ENCODE peak calls at places on chromosome X, in eight cellular contexts. One of them, this sample, is unnamed.

GRCh38 chrX:79854469-79854868 is 160.1 kb upstream of the TBX22 start:
- DNase-seq in AG09319: no peak
- DNase-seq in colonic mucosa: no peak
- DNase-seq in GM20000: no peak
- DNase-seq in HFF-Myc: no peak
- DNase-seq in SK-N-SH: no peak
- DNase-seq in uterus: no peak
- DNase-seq in MM.1S: no peak
- DNase-seq in this sample: no peak

GRCh38 chrX:153504445-153505016 is 9.8 kb downstream of the BGN start:
- DNase-seq in AG09319: no peak
- DNase-seq in colonic mucosa: no peak
- DNase-seq in GM20000: no peak
- DNase-seq in HFF-Myc: no peak
- DNase-seq in SK-N-SH: no peak
- DNase-seq in uterus: no peak
- DNase-seq in MM.1S: no peak
- DNase-seq in this sample: no peak

GRCh38 chrX:44506688-44507087 is 36.0 kb downstream of the FUNDC1 start:
- DNase-seq in AG09319: no peak
- DNase-seq in colonic mucosa: no peak
- DNase-seq in GM20000: no peak
- DNase-seq in HFF-Myc: no peak
- DNase-seq in SK-N-SH: no peak
- DNase-seq in uterus: no peak
- DNase-seq in MM.1S: no peak
- DNase-seq in this sample: no peak

GRCh38 chrX:46298821-46299220 is 246.4 kb downstream of the ZNF674 start:
- DNase-seq in AG09319: no peak
- DNase-seq in colonic mucosa: no peak
- DNase-seq in GM20000: no peak
- DNase-seq in HFF-Myc: no peak
- DNase-seq in SK-N-SH: no peak
- DNase-seq in uterus: no peak
- DNase-seq in MM.1S: no peak
- DNase-seq in this sample: peak; percentile 20

GRCh38 chrX:124194209-124194608 is 138.3 kb upstream of the TEX13D start:
- DNase-seq in AG09319: no peak
- DNase-seq in colonic mucosa: no peak
- DNase-seq in GM20000: no peak
- DNase-seq in HFF-Myc: peak; percentile 10
- DNase-seq in SK-N-SH: no peak
- DNase-seq in uterus: no peak
- DNase-seq in MM.1S: no peak
- DNase-seq in this sample: no peak

GRCh38 chrX:102746134-102746584 is 25.6 kb downstream of the GPRASP3 start:
- DNase-seq in AG09319: no peak
- DNase-seq in colonic mucosa: peak; percentile 33
- DNase-seq in GM20000: peak; percentile 8
- DNase-seq in HFF-Myc: no peak
- DNase-seq in SK-N-SH: peak; percentile 62
- DNase-seq in uterus: peak; percentile 49
- DNase-seq in MM.1S: no peak
- DNase-seq in this sample: peak; percentile 6

GRCh38 chrX:96994088-96994487 is 110.4 kb downstream of the RPA4 start:
- DNase-seq in AG09319: no peak
- DNase-seq in colonic mucosa: no peak
- DNase-seq in GM20000: no peak
- DNase-seq in HFF-Myc: no peak
- DNase-seq in SK-N-SH: no peak
- DNase-seq in uterus: no peak
- DNase-seq in MM.1S: no peak
- DNase-seq in this sample: no peak

GRCh38 chrX:135923353-135923752 is 29.8 kb downstream of the SAGE1 start:
- DNase-seq in AG09319: no peak
- DNase-seq in colonic mucosa: no peak
- DNase-seq in GM20000: no peak
- DNase-seq in HFF-Myc: no peak
- DNase-seq in SK-N-SH: no peak
- DNase-seq in uterus: no peak
- DNase-seq in MM.1S: no peak
- DNase-seq in this sample: no peak

GRCh38 chrX:30735839-30736238 is 82.6 kb downstream of the GK start:
- DNase-seq in AG09319: peak; percentile 0
- DNase-seq in colonic mucosa: peak; percentile 68
- DNase-seq in GM20000: peak; percentile 50
- DNase-seq in HFF-Myc: peak; percentile 40
- DNase-seq in SK-N-SH: peak; percentile 45
- DNase-seq in uterus: peak; percentile 31
- DNase-seq in MM.1S: peak; percentile 69
- DNase-seq in this sample: peak; percentile 59

GRCh38 chrX:63718010-63718694 is 66.9 kb downstream of the ARHGEF9 start:
- DNase-seq in AG09319: no peak
- DNase-seq in colonic mucosa: no peak
- DNase-seq in GM20000: peak; percentile 19
- DNase-seq in HFF-Myc: no peak
- DNase-seq in SK-N-SH: no peak
- DNase-seq in uterus: no peak
- DNase-seq in MM.1S: peak; percentile 47
- DNase-seq in this sample: no peak

GRCh38 chrX:50452782-50453181 is 17.8 kb downstream of the DGKK start:
- DNase-seq in AG09319: no peak
- DNase-seq in colonic mucosa: no peak
- DNase-seq in GM20000: no peak
- DNase-seq in HFF-Myc: no peak
- DNase-seq in SK-N-SH: no peak
- DNase-seq in uterus: no peak
- DNase-seq in MM.1S: no peak
- DNase-seq in this sample: no peak

GRCh38 chrX:50442426-50443116 is 28.1 kb downstream of the DGKK start:
- DNase-seq in AG09319: no peak
- DNase-seq in colonic mucosa: no peak
- DNase-seq in GM20000: no peak
- DNase-seq in HFF-Myc: no peak
- DNase-seq in SK-N-SH: no peak
- DNase-seq in uterus: no peak
- DNase-seq in MM.1S: no peak
- DNase-seq in this sample: no peak

GRCh38 chrX:50447535-50447934 is 23.1 kb downstream of the DGKK start:
- DNase-seq in AG09319: no peak
- DNase-seq in colonic mucosa: no peak
- DNase-seq in GM20000: no peak
- DNase-seq in HFF-Myc: no peak
- DNase-seq in SK-N-SH: no peak
- DNase-seq in uterus: no peak
- DNase-seq in MM.1S: no peak
- DNase-seq in this sample: no peak

GRCh38 chrX:50450324-50450723 is 20.3 kb downstream of the DGKK start:
- DNase-seq in AG09319: no peak
- DNase-seq in colonic mucosa: no peak
- DNase-seq in GM20000: no peak
- DNase-seq in HFF-Myc: no peak
- DNase-seq in SK-N-SH: no peak
- DNase-seq in uterus: no peak
- DNase-seq in MM.1S: no peak
- DNase-seq in this sample: no peak

DNA sequence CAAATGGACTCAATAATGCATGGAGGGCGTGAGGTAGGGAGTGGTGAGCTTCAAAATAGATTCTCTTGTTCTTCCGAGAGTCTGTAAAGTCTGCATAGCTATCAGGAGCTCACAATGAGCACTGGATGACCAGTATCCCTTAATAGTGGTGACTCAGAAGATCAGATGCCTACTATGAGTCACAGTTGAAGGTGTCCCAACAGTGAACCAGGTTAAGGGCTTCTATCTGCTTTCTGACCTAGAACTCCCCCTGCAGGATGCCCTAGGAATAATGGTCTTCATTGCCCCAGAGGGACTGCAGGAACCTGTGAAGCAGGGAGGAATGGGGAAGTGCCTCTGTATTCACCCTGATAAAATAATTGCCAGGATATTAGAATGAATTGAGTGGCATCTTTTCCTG is 22.1 kb downstream of the DGKK start:
- DNase-seq in AG09319: no peak
- DNase-seq in colonic mucosa: peak; percentile 52
- DNase-seq in GM20000: no peak
- DNase-seq in HFF-Myc: no peak
- DNase-seq in SK-N-SH: no peak
- DNase-seq in uterus: no peak
- DNase-seq in MM.1S: no peak
- DNase-seq in this sample: no peak
- TF ChIP-seq CTCF in AG09319: no peak
- TF ChIP-seq CTCF in colonic mucosa: peak; percentile 34
- TF ChIP-seq CTCF in GM20000: no peak
- TF ChIP-seq CTCF in HFF-Myc: no peak
- TF ChIP-seq CTCF in SK-N-SH: peak; percentile 15
- TF ChIP-seq CTCF in uterus: no peak
- TF ChIP-seq CTCF in MM.1S: peak; percentile 3
- TF ChIP-seq CTCF in this sample: peak; percentile 3

GRCh38 chrX:8721536-8721935 is 10.4 kb downstream of the ANOS1 start:
- DNase-seq in AG09319: no peak
- DNase-seq in colonic mucosa: no peak
- DNase-seq in GM20000: no peak
- DNase-seq in HFF-Myc: no peak
- DNase-seq in SK-N-SH: no peak
- DNase-seq in uterus: no peak
- DNase-seq in MM.1S: no peak
- DNase-seq in this sample: no peak

GRCh38 chrX:8726031-8726652 is 5.8 kb downstream of the ANOS1 start:
- DNase-seq in AG09319: no peak
- DNase-seq in colonic mucosa: no peak
- DNase-seq in GM20000: no peak
- DNase-seq in HFF-Myc: no peak
- DNase-seq in SK-N-SH: no peak
- DNase-seq in uterus: no peak
- DNase-seq in MM.1S: no peak
- DNase-seq in this sample: no peak

GRCh38 chrX:8728932-8729331 is 3.0 kb downstream of the ANOS1 start:
- DNase-seq in AG09319: no peak
- DNase-seq in colonic mucosa: no peak
- DNase-seq in GM20000: no peak
- DNase-seq in HFF-Myc: no peak
- DNase-seq in SK-N-SH: no peak
- DNase-seq in uterus: no peak
- DNase-seq in MM.1S: no peak
- DNase-seq in this sample: no peak

GRCh38 chrX:8724176-8724757 is 7.7 kb downstream of the ANOS1 start:
- DNase-seq in AG09319: no peak
- DNase-seq in colonic mucosa: no peak
- DNase-seq in GM20000: no peak
- DNase-seq in HFF-Myc: no peak
- DNase-seq in SK-N-SH: peak; percentile 34
- DNase-seq in uterus: no peak
- DNase-seq in MM.1S: no peak
- DNase-seq in this sample: no peak
- TF ChIP-seq CTCF in AG09319: no peak
- TF ChIP-seq CTCF in colonic mucosa: no peak
- TF ChIP-seq CTCF in GM20000: no peak
- TF ChIP-seq CTCF in HFF-Myc: peak; percentile 3
- TF ChIP-seq CTCF in SK-N-SH: peak; percentile 21
- TF ChIP-seq CTCF in uterus: no peak
- TF ChIP-seq CTCF in MM.1S: no peak
- TF ChIP-seq CTCF in this sample: no peak

GRCh38 chrX:39262641-39263040 is 461.4 kb downstream of the MID1IP1 start:
- DNase-seq in AG09319: no peak
- DNase-seq in colonic mucosa: no peak
- DNase-seq in GM20000: no peak
- DNase-seq in HFF-Myc: no peak
- DNase-seq in SK-N-SH: no peak
- DNase-seq in uterus: no peak
- DNase-seq in MM.1S: no peak
- DNase-seq in this sample: no peak

GRCh38 chrX:39261446-39262147 is 460.3 kb downstream of the MID1IP1 start:
- DNase-seq in AG09319: no peak
- DNase-seq in colonic mucosa: no peak
- DNase-seq in GM20000: peak; percentile 22
- DNase-seq in HFF-Myc: no peak
- DNase-seq in SK-N-SH: peak; percentile 25
- DNase-seq in uterus: no peak
- DNase-seq in MM.1S: peak; percentile 43
- DNase-seq in this sample: peak; percentile 19

GRCh38 chrX:39260965-39261364 is 459.7 kb downstream of the MID1IP1 start:
- DNase-seq in AG09319: no peak
- DNase-seq in colonic mucosa: no peak
- DNase-seq in GM20000: no peak
- DNase-seq in HFF-Myc: no peak
- DNase-seq in SK-N-SH: no peak
- DNase-seq in uterus: no peak
- DNase-seq in MM.1S: no peak
- DNase-seq in this sample: no peak

GRCh38 chrX:39253551-39253950 is 452.3 kb downstream of the MID1IP1 start:
- DNase-seq in AG09319: no peak
- DNase-seq in colonic mucosa: no peak
- DNase-seq in GM20000: no peak
- DNase-seq in HFF-Myc: no peak
- DNase-seq in SK-N-SH: no peak
- DNase-seq in uterus: no peak
- DNase-seq in MM.1S: no peak
- DNase-seq in this sample: no peak

DNA sequence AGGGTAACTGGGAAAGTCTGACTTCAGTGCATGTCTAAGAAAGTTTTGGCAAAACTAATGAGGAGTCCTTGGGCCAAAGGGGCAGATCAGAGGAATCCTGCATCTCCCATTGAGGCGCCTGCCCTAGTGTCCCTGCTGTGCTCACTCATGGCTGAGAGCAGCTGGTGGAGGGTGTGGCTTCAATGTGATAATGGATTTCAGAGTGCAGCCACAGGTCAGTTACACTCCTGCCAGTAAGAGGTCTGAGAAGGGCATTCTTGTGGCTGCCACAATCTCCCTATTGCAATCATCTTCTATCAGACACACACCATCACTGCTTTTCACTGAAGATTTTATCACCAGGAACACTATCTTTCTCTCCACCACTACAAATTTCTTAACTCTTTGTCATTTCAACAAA is 457.1 kb downstream of the MID1IP1 start:
- DNase-seq in AG09319: no peak
- DNase-seq in colonic mucosa: no peak
- DNase-seq in GM20000: no peak
- DNase-seq in HFF-Myc: no peak
- DNase-seq in SK-N-SH: no peak
- DNase-seq in uterus: no peak
- DNase-seq in MM.1S: no peak
- DNase-seq in this sample: no peak
- TF ChIP-seq CTCF in AG09319: no peak
- TF ChIP-seq CTCF in colonic mucosa: no peak
- TF ChIP-seq CTCF in GM20000: no peak
- TF ChIP-seq CTCF in HFF-Myc: no peak
- TF ChIP-seq CTCF in SK-N-SH: no peak
- TF ChIP-seq CTCF in uterus: no peak
- TF ChIP-seq CTCF in MM.1S: no peak
- TF ChIP-seq CTCF in this sample: no peak

GRCh38 chrX:151155234-151155633 is 21.1 kb upstream of the GPR50 start:
- DNase-seq in AG09319: no peak
- DNase-seq in colonic mucosa: no peak
- DNase-seq in GM20000: no peak
- DNase-seq in HFF-Myc: no peak
- DNase-seq in SK-N-SH: no peak
- DNase-seq in uterus: no peak
- DNase-seq in MM.1S: no peak
- DNase-seq in this sample: no peak

GRCh38 chrX:151151668-151152267 is 24.6 kb upstream of the GPR50 start:
- DNase-seq in AG09319: peak; percentile 10
- DNase-seq in colonic mucosa: peak; percentile 26
- DNase-seq in GM20000: peak; percentile 28
- DNase-seq in HFF-Myc: peak; percentile 10
- DNase-seq in SK-N-SH: peak; percentile 37
- DNase-seq in uterus: no peak
- DNase-seq in MM.1S: peak; percentile 56
- DNase-seq in this sample: peak; percentile 68

GRCh38 chrX:151153086-151153485 is 23.3 kb upstream of the GPR50 start:
- DNase-seq in AG09319: no peak
- DNase-seq in colonic mucosa: no peak
- DNase-seq in GM20000: no peak
- DNase-seq in HFF-Myc: peak; percentile 4
- DNase-seq in SK-N-SH: no peak
- DNase-seq in uterus: no peak
- DNase-seq in MM.1S: no peak
- DNase-seq in this sample: peak; percentile 29
- TF ChIP-seq CTCF in AG09319: no peak
- TF ChIP-seq CTCF in colonic mucosa: no peak
- TF ChIP-seq CTCF in GM20000: no peak
- TF ChIP-seq CTCF in HFF-Myc: no peak
- TF ChIP-seq CTCF in SK-N-SH: peak; percentile 41
- TF ChIP-seq CTCF in uterus: no peak
- TF ChIP-seq CTCF in MM.1S: no peak
- TF ChIP-seq CTCF in this sample: peak; percentile 26

This sample was measured in fibroblast of the aortic adventitia.